ENCODE peak calls at places on chromosomes 1 and 21, in five cellular contexts. I, X, W, R and Y are unnamed samples.
A peak's percentile ranks its signal among the peaks of the same experiment; 100 is the strongest.

GRCh38 chr1:42952353-42953001 is 6.2 kb downstream of the SLC2A1 start:
- DNase-seq in I (peak; percentile 67), X (no peak), W (no peak), R (no peak), Y (no peak)

GRCh38 chr1:33897092-33897725 is 33.3 kb downstream of the HMGB4 start:
- DNase-seq in I (no peak), X (peak; percentile 60), W (peak; percentile 8), R (no peak), Y (no peak)

GRCh38 chr1:63087966-63088365 is 234.4 kb upstream of the FOXD3 start:
- DNase-seq in I (peak; percentile 58), X (no peak), W (peak; percentile 2), R (no peak), Y (no peak)

GRCh38 chr1:100988121-100988520 is 37.5 kb downstream of the DPH5 start:
- DNase-seq in I (no peak), X (no peak), W (no peak), R (no peak), Y (no peak)

GRCh38 chr21:32974653-32975052 is 51.1 kb upstream of the OLIG2 start:
- DNase-seq in I (no peak), X (no peak), W (no peak), R (no peak), Y (no peak)

GRCh38 chr1:157097692-157098091 is 1.9 kb downstream of the ETV3L start:
- DNase-seq in I (no peak), X (no peak), W (no peak), R (no peak), Y (no peak)

GRCh38 chr1:52668711-52669110 is 29.4 kb downstream of the COA7 start:
- DNase-seq in I (no peak), X (no peak), W (no peak), R (no peak), Y (peak; percentile 42)

GRCh38 chr1:41592451-41593125 is 108.1 kb upstream of the EDN2 start:
- DNase-seq in I (no peak), X (no peak), W (no peak), R (no peak), Y (no peak)

GRCh38 chr1:3659093-3659492 is 6.8 kb downstream of the TP73 start:
- DNase-seq in I (no peak), X (peak; percentile 14), W (no peak), R (no peak), Y (no peak)

GRCh38 chr21:29105218-29105617 is 25.2 kb upstream of the MAP3K7CL start:
- DNase-seq in I (no peak), X (no peak), W (peak; percentile 36), R (no peak), Y (peak; percentile 93)

GRCh38 chr1:4034318-4034887 is 134.3 kb upstream of the C1orf174 start:
- DNase-seq in I (no peak), X (no peak), W (no peak), R (no peak), Y (no peak)